ENCODE peak calls at places on chromosomes 11 and 22, in four cellular contexts. G, C, O and V are unnamed samples.

GRCh38 chr22:36027960-36028645 is 521 bp downstream of the RBFOX2 start:
- DNase-seq in G (no peak), O (peak), C (no peak), V (no peak)

GRCh38 chr11:24391165-24391564 is 105.7 kb upstream of the LUZP2 start:
- DNase-seq in C (no peak), G (peak), O (peak), V (no peak)

GRCh38 chr11:76888989-76889388 is 28.3 kb downstream of the ACER3 start:
- DNase-seq in C (no peak), G (no peak), O (no peak), V (no peak)

GRCh38 chr22:48896766-48897637 is 930.7 kb downstream of the BRD1 start:
- DNase-seq in O (no peak), G (no peak), C (no peak), V (no peak)

GRCh38 chr11:99614353-99614752 is 593.6 kb downstream of the CNTN5 start:
- DNase-seq in O (no peak), C (no peak), G (no peak), V (no peak)

GRCh38 chr22:35868938-35869337 is 151.3 kb downstream of the APOL5 start:
- DNase-seq in G (peak), C (no peak), O (no peak), V (no peak)

GRCh38 chr22:41713004-41713403 is 13.7 kb downstream of the MEI1 start:
- DNase-seq in G (no peak), C (no peak), O (peak), V (no peak)

GRCh38 chr11:92317222-92317621 is 92.6 kb downstream of the FAT3 start:
- DNase-seq in C (no peak), G (no peak), O (no peak), V (no peak)

GRCh38 chr11:90774727-90775572 is 552.1 kb upstream of the CHORDC1 start:
- DNase-seq in O (no peak), G (no peak), C (no peak), V (peak)

GRCh38 chr22:28426346-28427132 is 253.1 kb downstream of the TTC28 start:
- DNase-seq in G (peak), C (no peak), O (no peak), V (no peak)

GRCh38 chr22:23122992-23123803 is 18.6 kb downstream of the RSPH14 start:
- DNase-seq in C (no peak), O (no peak), G (no peak), V (no peak)

GRCh38 chr11:19244621-19245020 is 3.9 kb upstream of the E2F8 start:
- DNase-seq in C (no peak), O (no peak), G (no peak), V (no peak)

GRCh38 chr11:76835928-76836612 is 24.6 kb upstream of the ACER3 start:
- DNase-seq in O (no peak), G (peak), C (no peak), V (no peak)

GRCh38 chr11:123186291-123186690 is 8.8 kb downstream of the CLMP start:
- DNase-seq in C (no peak), G (no peak), O (no peak), V (no peak)

GRCh38 chr11:95675585-95675984 is 114.0 kb downstream of the FAM76B start:
- DNase-seq in O (no peak), G (no peak), C (no peak), V (no peak)

GRCh38 chr11:46712874-46713576 is 6.0 kb upstream of the F2 start:
- DNase-seq in G (peak), C (no peak), O (no peak), V (no peak)

GRCh38 chr11:129143335-129143734 is 48.8 kb downstream of the ARHGAP32 start:
- DNase-seq in C (no peak), G (peak), O (peak), V (peak)

GRCh38 chr11:107563702-107564101 is 1.8 kb downstream of the ALKBH8 start:
- DNase-seq in G (peak), C (peak), O (peak), V (peak)

GRCh38 chr22:41621911-41622179 is 750 bp downstream of the XRCC6 start:
- DNase-seq in O (no peak), C (no peak), G (no peak), V (no peak)

GRCh38 chr11:31441296-31441695 is 68.1 kb downstream of the IMMP1L start:
- DNase-seq in O (no peak), C (no peak), G (no peak), V (no peak)

GRCh38 chr11:15599376-15599775 is 484.7 kb downstream of the INSC start:
- DNase-seq in G (no peak), C (no peak), O (no peak), V (no peak)

GRCh38 chr11:13869404-13869886 is 93.1 kb upstream of the SPON1 start:
- DNase-seq in C (no peak), O (no peak), G (no peak), V (no peak)

GRCh38 chr22:30425616-30426394 is at the start of gene MTFP1:
- DNase-seq in G (peak), O (peak), C (peak), V (peak)